ENCODE peak calls at places on chromosome 4, in five cellular contexts. One of them, this sample, is unnamed.

GRCh38 chr4:182922551-182923284 is 5.5 kb upstream of the DCTD start:
- DNase-seq in nucleus accumbens: peak
- DNase-seq in ecto neural progenitor cell: no peak
- DNase-seq in EL: no peak
- DNase-seq in lower leg skin: no peak
- DNase-seq in this sample: no peak

GRCh38 chr4:26871611-26872010 is 11.0 kb downstream of the STIM2 start:
- DNase-seq in nucleus accumbens: no peak
- DNase-seq in ecto neural progenitor cell: no peak
- DNase-seq in EL: peak
- DNase-seq in lower leg skin: no peak
- DNase-seq in this sample: no peak

GRCh38 chr4:101018836-101019235 is 328.5 kb downstream of the PPP3CA start:
- DNase-seq in nucleus accumbens: no peak
- DNase-seq in ecto neural progenitor cell: no peak
- DNase-seq in EL: no peak
- DNase-seq in lower leg skin: no peak
- DNase-seq in this sample: no peak

GRCh38 chr4:175308236-175308635 is 390.1 kb downstream of the ADAM29 start:
- DNase-seq in nucleus accumbens: no peak
- DNase-seq in ecto neural progenitor cell: no peak
- DNase-seq in EL: peak
- DNase-seq in lower leg skin: no peak
- DNase-seq in this sample: no peak

GRCh38 chr4:62487016-62487415 is 1286.9 kb downstream of the ADGRL3 start:
- DNase-seq in nucleus accumbens: no peak
- DNase-seq in ecto neural progenitor cell: no peak
- DNase-seq in EL: no peak
- DNase-seq in lower leg skin: no peak
- DNase-seq in this sample: no peak

GRCh38 chr4:164800786-164801185 is 46.9 kb downstream of the SMIM31 start:
- DNase-seq in nucleus accumbens: no peak
- DNase-seq in ecto neural progenitor cell: no peak
- DNase-seq in EL: no peak
- DNase-seq in lower leg skin: no peak
- DNase-seq in this sample: no peak

GRCh38 chr4:185227131-185227551 is 17.7 kb downstream of the SNX25 start:
- DNase-seq in nucleus accumbens: no peak
- DNase-seq in ecto neural progenitor cell: no peak
- DNase-seq in EL: no peak
- DNase-seq in lower leg skin: no peak
- DNase-seq in this sample: peak

GRCh38 chr4:114151-114550 is 10.2 kb upstream of the ZNF718 start:
- DNase-seq in nucleus accumbens: no peak
- DNase-seq in ecto neural progenitor cell: no peak
- DNase-seq in EL: no peak
- DNase-seq in lower leg skin: no peak
- DNase-seq in this sample: no peak

GRCh38 chr4:46515940-46516339 is 126.0 kb upstream of the GABRA2 start:
- DNase-seq in nucleus accumbens: no peak
- DNase-seq in ecto neural progenitor cell: no peak
- DNase-seq in EL: no peak
- DNase-seq in lower leg skin: no peak
- DNase-seq in this sample: no peak

GRCh38 chr4:137307806-137308205 is 224.5 kb downstream of the PCDH18 start:
- DNase-seq in nucleus accumbens: no peak
- DNase-seq in ecto neural progenitor cell: no peak
- DNase-seq in EL: peak
- DNase-seq in lower leg skin: no peak
- DNase-seq in this sample: no peak

GRCh38 chr4:6114181-6114580 is 86.2 kb downstream of the JAKMIP1 start:
- DNase-seq in nucleus accumbens: no peak
- DNase-seq in ecto neural progenitor cell: no peak
- DNase-seq in EL: no peak
- DNase-seq in lower leg skin: peak
- DNase-seq in this sample: no peak

GRCh38 chr4:112340048-112340447 is 42.9 kb downstream of the ALPK1 start:
- DNase-seq in nucleus accumbens: no peak
- DNase-seq in ecto neural progenitor cell: no peak
- DNase-seq in EL: no peak
- DNase-seq in lower leg skin: no peak
- DNase-seq in this sample: no peak

GRCh38 chr4:158015241-158015640 is 157.6 kb downstream of the GASK1B start:
- DNase-seq in nucleus accumbens: no peak
- DNase-seq in ecto neural progenitor cell: no peak
- DNase-seq in EL: peak
- DNase-seq in lower leg skin: no peak
- DNase-seq in this sample: no peak

GRCh38 chr4:144171697-144172096 is 31.2 kb upstream of the GYPA start:
- DNase-seq in nucleus accumbens: no peak
- DNase-seq in ecto neural progenitor cell: no peak
- DNase-seq in EL: no peak
- DNase-seq in lower leg skin: no peak
- DNase-seq in this sample: peak

GRCh38 chr4:189088783-189089182 is 851.9 kb upstream of the FRG1 start:
- DNase-seq in nucleus accumbens: no peak
- DNase-seq in ecto neural progenitor cell: no peak
- DNase-seq in EL: no peak
- DNase-seq in lower leg skin: no peak
- DNase-seq in this sample: no peak

GRCh38 chr4:54678826-54679225 is 21.1 kb downstream of the KIT start:
- DNase-seq in nucleus accumbens: no peak
- DNase-seq in ecto neural progenitor cell: no peak
- DNase-seq in EL: no peak
- DNase-seq in lower leg skin: no peak
- DNase-seq in this sample: no peak

GRCh38 chr4:93814722-93815121 is 13.8 kb upstream of the ATOH1 start:
- DNase-seq in nucleus accumbens: no peak
- DNase-seq in ecto neural progenitor cell: no peak
- DNase-seq in EL: no peak
- DNase-seq in lower leg skin: no peak
- DNase-seq in this sample: no peak

GRCh38 chr4:16532240-16532990 is 306.1 kb upstream of the TAPT1 start:
- DNase-seq in nucleus accumbens: no peak
- DNase-seq in ecto neural progenitor cell: no peak
- DNase-seq in EL: peak
- DNase-seq in lower leg skin: no peak
- DNase-seq in this sample: no peak

This sample was measured in D341Med.